ENCODE peak calls at places on chromosomes 16 and 17, in five cellular contexts. G, W, T, Z and P are unnamed samples.

GRCh38 chr17:1107777-1108559 is 71.8 kb downstream of the ABR start:
- DNase-seq in G (no peak), W (no peak), T (no peak), Z (no peak), P (no peak)

GRCh38 chr16:75207831-75208230 is 870 bp upstream of the CTRB2 start:
- DNase-seq in G (no peak), W (no peak), T (no peak), Z (no peak), P (no peak)

GRCh38 chr16:72877374-72878028 is 170.4 kb downstream of the ZFHX3 start:
- DNase-seq in G (no peak), W (peak), T (no peak), Z (no peak), P (peak)

GRCh38 chr17:69853533-69854262 is 221.3 kb upstream of the KCNJ16 start:
- DNase-seq in G (no peak), W (no peak), T (no peak), Z (no peak), P (no peak)

GRCh38 chr16:66161942-66162341 is 204.5 kb upstream of the CDH5 start:
- DNase-seq in G (no peak), W (no peak), T (no peak), Z (no peak), P (no peak)

GRCh38 chr17:34300652-34301390 is 15.3 kb downstream of the CCL11 start:
- DNase-seq in G (no peak), W (peak), T (no peak), Z (no peak), P (no peak)

GRCh38 chr16:51393381-51394005 is 242.4 kb upstream of the SALL1 start:
- DNase-seq in G (no peak), W (peak), T (no peak), Z (no peak), P (no peak)

GRCh38 chr16:51538707-51539604 is 387.9 kb upstream of the SALL1 start:
- DNase-seq in G (no peak), W (peak), T (no peak), Z (no peak), P (peak)

GRCh38 chr16:20898938-20899502 is 1.1 kb downstream of the DCUN1D3 start:
- DNase-seq in G (no peak), W (peak), T (no peak), Z (no peak), P (peak)

GRCh38 chr16:81547194-81547918 is 102.7 kb downstream of the CMIP start:
- DNase-seq in G (no peak), W (no peak), T (no peak), Z (no peak), P (no peak)

GRCh38 chr17:11980813-11981212 is 16.5 kb downstream of the ZNF18 start:
- DNase-seq in G (no peak), W (no peak), T (no peak), Z (no peak), P (no peak)

GRCh38 chr16:642189-643049 is 791 bp downstream of the MCRIP2 start:
- DNase-seq in G (no peak), W (no peak), T (no peak), Z (no peak), P (no peak)

GRCh38 chr16:53129281-53130192 is 74.7 kb downstream of the CHD9 start:
- DNase-seq in G (no peak), W (no peak), T (no peak), Z (no peak), P (peak)

GRCh38 chr16:21302454-21302853 is 24.4 kb upstream of the CRYM start:
- DNase-seq in G (no peak), W (no peak), T (no peak), Z (no peak), P (no peak)

GRCh38 chr16:30660424-30661251 is 2.4 kb downstream of the FBRS start:
- DNase-seq in G (no peak), W (peak), T (no peak), Z (no peak), P (no peak)

GRCh38 chr16:275041-275621 is 613 bp downstream of the RGS11 start:
- DNase-seq in G (no peak), W (no peak), T (no peak), Z (no peak), P (no peak)

GRCh38 chr16:27449434-27450188 is 47.6 kb downstream of the IL21R start:
- DNase-seq in G (no peak), W (no peak), T (no peak), Z (no peak), P (no peak)

GRCh38 chr16:5551909-5552308 is 454.3 kb upstream of the EEF2KMT start:
- DNase-seq in G (no peak), W (no peak), T (no peak), Z (no peak), P (no peak)

GRCh38 chr17:75344664-75345063 is 55.4 kb upstream of the SLC25A19 start:
- DNase-seq in G (no peak), W (no peak), T (no peak), Z (no peak), P (no peak)

GRCh38 chr17:2814499-2815341 is 18.5 kb downstream of the RAP1GAP2 start:
- DNase-seq in G (no peak), W (no peak), T (no peak), Z (no peak), P (no peak)

GRCh38 chr16:4410335-4411075 is 5.9 kb downstream of the CORO7 start:
- DNase-seq in G (no peak), W (peak), T (no peak), Z (peak), P (peak)

GRCh38 chr17:80124351-80124981 is 22.5 kb downstream of the EIF4A3 start:
- DNase-seq in G (no peak), W (peak), T (no peak), Z (no peak), P (no peak)

GRCh38 chr16:3456374-3456773 is 12.9 kb downstream of the NAA60 start:
- DNase-seq in G (no peak), W (no peak), T (no peak), Z (peak), P (no peak)

GRCh38 chr17:74852237-74853047 is 7.2 kb downstream of the GRIN2C start:
- DNase-seq in G (no peak), W (no peak), T (no peak), Z (no peak), P (no peak)

GRCh38 chr16:88697116-88697830 is 8.9 kb downstream of the RNF166 start:
- DNase-seq in G (no peak), W (no peak), T (no peak), Z (no peak), P (no peak)

GRCh38 chr17:44223574-44224046 is 4.1 kb upstream of the UBTF start:
- DNase-seq in G (no peak), W (peak), T (no peak), Z (peak), P (no peak)

GRCh38 chr17:71762526-71762925 is 358.3 kb upstream of the SOX9 start:
- DNase-seq in G (no peak), W (no peak), T (no peak), Z (no peak), P (no peak)

GRCh38 chr17:77924757-77925336 is 33.7 kb upstream of the TNRC6C start:
- DNase-seq in G (no peak), W (no peak), T (peak), Z (peak), P (no peak)

GRCh38 chr16:4349332-4349731 is 1.8 kb downstream of the PAM16 start:
- DNase-seq in G (no peak), W (no peak), T (no peak), Z (no peak), P (no peak)

GRCh38 chr16:88442435-88442810 is 10.7 kb upstream of the ZFPM1 start:
- DNase-seq in G (no peak), W (no peak), T (no peak), Z (no peak), P (no peak)

GRCh38 chr17:13337864-13338371 is 263.8 kb downstream of the HS3ST3A1 start:
- DNase-seq in G (no peak), W (peak), T (no peak), Z (peak), P (no peak)

GRCh38 chr17:35793257-35793656 is 2.2 kb downstream of the MMP28 start:
- DNase-seq in G (no peak), W (no peak), T (no peak), Z (no peak), P (no peak)

GRCh38 chr16:30407794-30408534 is 558 bp downstream of the ZNF771 start:
- DNase-seq in G (no peak), W (no peak), T (no peak), Z (no peak), P (no peak)

GRCh38 chr17:64107517-64108235 is 22.3 kb downstream of the ERN1 start:
- DNase-seq in G (no peak), W (no peak), T (no peak), Z (no peak), P (no peak)

GRCh38 chr17:39755550-39756375 is 18.0 kb downstream of the GRB7 start:
- DNase-seq in G (no peak), W (no peak), T (peak), Z (no peak), P (no peak)

GRCh38 chr17:48011405-48012150 is 26.0 kb downstream of the COPZ2 start:
- DNase-seq in G (no peak), W (no peak), T (no peak), Z (no peak), P (no peak)

GRCh38 chr16:56266981-56267607 is 75.8 kb downstream of the GNAO1 start:
- DNase-seq in G (no peak), W (no peak), T (no peak), Z (no peak), P (no peak)

GRCh38 chr16:56269276-56269675 is 78.0 kb downstream of the GNAO1 start:
- DNase-seq in G (no peak), W (no peak), T (no peak), Z (no peak), P (no peak)

GRCh38 chr16:56265746-56266145 is 74.5 kb downstream of the GNAO1 start:
- DNase-seq in G (no peak), W (no peak), T (no peak), Z (no peak), P (no peak)

GRCh38 chr16:56268799-56269198 is 77.5 kb downstream of the GNAO1 start:
- DNase-seq in G (no peak), W (no peak), T (no peak), Z (no peak), P (no peak)

GRCh38 chr16:56267888-56268287 is 76.6 kb downstream of the GNAO1 start:
- DNase-seq in G (no peak), W (no peak), T (no peak), Z (no peak), P (no peak)
- H3K4me3 ChIP-seq in G (no peak), W (no peak), T (peak), Z (no peak), P (no peak)

DNA sequence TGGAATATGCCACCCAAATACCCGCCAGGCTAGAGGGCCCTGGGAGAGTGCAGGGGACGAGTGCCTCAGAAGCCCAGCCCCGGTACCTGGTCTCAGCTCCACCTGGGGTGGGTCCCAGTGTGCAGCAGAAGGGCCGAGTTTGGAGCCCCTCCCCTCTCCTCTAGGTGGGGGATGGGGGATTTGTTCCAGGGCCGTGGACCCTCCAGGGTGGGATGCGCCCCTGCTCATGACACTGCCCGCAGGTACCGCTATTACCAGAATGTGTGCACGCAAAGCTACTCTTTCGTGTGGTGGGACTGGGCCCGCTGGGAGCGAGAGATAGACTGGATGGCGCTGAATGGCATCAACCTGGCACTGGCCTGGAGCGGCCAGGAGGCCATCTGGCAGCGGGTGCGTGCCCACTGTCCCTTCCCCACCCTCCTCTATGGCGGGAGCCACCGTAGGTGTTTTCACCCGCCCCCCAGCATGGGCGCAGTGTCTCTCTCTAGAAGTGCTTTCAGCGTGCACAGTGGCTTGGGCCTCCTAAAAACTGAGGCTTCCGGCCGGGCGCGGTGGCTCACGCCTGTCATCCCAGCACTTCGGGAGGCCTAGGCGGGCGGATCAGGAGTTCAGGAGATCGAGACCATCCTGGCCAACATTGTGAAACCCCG is 1.2 kb downstream of the NAGLU start:
- DNase-seq in G (no peak), W (no peak), T (no peak), Z (no peak), P (no peak)
- H3K4me3 ChIP-seq in G (peak), W (peak), T (peak), Z (peak), P (peak)

DNA sequence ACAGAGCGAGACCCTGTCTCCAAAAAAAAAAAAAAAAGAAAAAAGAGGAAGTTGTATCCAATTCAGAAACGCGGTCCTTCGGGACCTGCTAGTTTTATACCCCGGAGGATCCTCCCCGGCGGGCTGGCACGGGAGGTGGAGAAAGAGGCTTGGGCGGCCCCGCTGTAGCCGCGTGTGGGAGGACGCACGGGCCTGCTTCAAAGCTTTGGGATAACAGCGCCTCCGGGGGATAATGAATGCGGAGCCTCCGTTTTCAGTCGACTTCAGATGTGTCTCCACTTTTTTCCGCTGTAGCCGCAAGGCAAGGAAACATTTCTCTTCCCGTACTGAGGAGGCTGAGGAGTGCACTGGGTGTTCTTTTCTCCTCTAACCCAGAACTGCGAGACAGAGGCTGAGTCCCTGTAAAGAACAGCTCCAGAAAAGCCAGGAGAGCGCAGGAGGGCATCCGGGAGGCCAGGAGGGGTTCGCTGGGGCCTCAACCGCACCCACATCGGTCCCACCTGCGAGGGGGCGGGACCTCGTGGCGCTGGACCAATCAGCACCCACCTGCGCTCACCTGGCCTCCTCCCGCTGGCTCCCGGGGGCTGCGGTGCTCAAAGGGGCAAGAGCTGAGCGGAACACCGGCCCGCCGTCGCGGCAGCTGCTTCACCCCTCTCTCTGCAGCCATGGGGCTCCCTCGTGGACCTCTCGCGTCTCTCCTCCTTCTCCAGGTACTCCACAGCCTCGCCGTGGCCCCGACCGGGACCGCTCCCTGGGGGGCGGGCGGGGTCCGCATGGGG is at the start of gene CDH3:
- DNase-seq in G (no peak), W (no peak), T (no peak), Z (no peak), P (no peak)
- H3K4me3 ChIP-seq in G (peak), W (peak), T (peak), Z (peak), P (peak)

GRCh38 chr16:84511180-84511800 is 6.8 kb upstream of the MEAK7 start:
- DNase-seq in G (peak), W (peak), T (peak), Z (peak), P (peak)
- H3K4me3 ChIP-seq in G (peak), W (peak), T (peak), Z (no peak), P (no peak)

GRCh38 chr17:37818689-37819088 is 73.8 kb upstream of the HNF1B start:
- DNase-seq in G (no peak), W (no peak), T (no peak), Z (no peak), P (no peak)
- H3K4me3 ChIP-seq in G (no peak), W (no peak), T (no peak), Z (no peak), P (no peak)

DNA sequence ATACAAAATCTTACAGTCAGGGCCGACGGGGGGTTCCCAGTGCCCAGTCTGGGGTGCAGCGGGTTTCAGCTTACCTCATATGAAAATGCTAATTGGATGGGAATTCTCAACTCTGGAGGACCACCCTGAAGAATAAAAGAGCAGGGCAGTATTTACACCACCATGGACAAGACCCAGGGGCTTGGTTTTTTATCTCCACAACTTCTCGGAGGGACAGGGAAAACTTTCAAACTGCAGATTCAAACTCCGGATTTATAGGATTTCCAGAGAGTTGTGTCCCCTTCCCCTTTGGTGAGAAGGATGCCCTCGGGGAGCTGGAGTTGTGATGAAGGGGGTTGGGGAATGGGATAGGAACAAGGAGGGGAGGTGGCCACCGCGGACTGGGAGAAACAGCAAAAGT is 15.6 kb downstream of the FOXL1 start:
- DNase-seq in G (no peak), W (no peak), T (no peak), Z (no peak), P (no peak)
- H3K4me3 ChIP-seq in G (peak), W (no peak), T (no peak), Z (no peak), P (no peak)